ENCODE peak calls at places on chromosomes 3 and 15, in seven cellular contexts. One of them, this sample, is unnamed.

GRCh38 chr3:157624801-157625200 is 121.6 kb upstream of the VEPH1 start:
- DNase-seq in A549: no peak
- DNase-seq in cardiac fibroblast: no peak
- DNase-seq in lower lobe of right lung: no peak
- DNase-seq in psoas muscle: no peak
- DNase-seq in fibroblast of lung: no peak
- DNase-seq in dorsolateral prefrontal cortex: no peak
- DNase-seq in this sample: no peak

GRCh38 chr3:152272771-152273242 is 4.1 kb downstream of the MBNL1 start:
- DNase-seq in A549: no peak
- DNase-seq in cardiac fibroblast: peak; percentile 74
- DNase-seq in lower lobe of right lung: no peak
- DNase-seq in psoas muscle: no peak
- DNase-seq in fibroblast of lung: peak; percentile 84
- DNase-seq in dorsolateral prefrontal cortex: no peak
- DNase-seq in this sample: no peak

GRCh38 chr3:153757839-153758238 is 363.4 kb upstream of the ARHGEF26 start:
- DNase-seq in A549: no peak
- DNase-seq in cardiac fibroblast: no peak
- DNase-seq in lower lobe of right lung: no peak
- DNase-seq in psoas muscle: no peak
- DNase-seq in fibroblast of lung: no peak
- DNase-seq in dorsolateral prefrontal cortex: no peak
- DNase-seq in this sample: no peak

GRCh38 chr3:68972358-68972979 is 40.1 kb upstream of the TAFA4 start:
- DNase-seq in A549: peak; percentile 60
- DNase-seq in cardiac fibroblast: peak; percentile 71
- DNase-seq in lower lobe of right lung: no peak
- DNase-seq in psoas muscle: no peak
- DNase-seq in fibroblast of lung: peak; percentile 66
- DNase-seq in dorsolateral prefrontal cortex: peak; percentile 78
- DNase-seq in this sample: no peak

GRCh38 chr3:151879684-151880282 is 6.3 kb downstream of the SUCNR1 start:
- DNase-seq in A549: no peak
- DNase-seq in cardiac fibroblast: no peak
- DNase-seq in lower lobe of right lung: no peak
- DNase-seq in psoas muscle: no peak
- DNase-seq in fibroblast of lung: no peak
- DNase-seq in dorsolateral prefrontal cortex: no peak
- DNase-seq in this sample: no peak

GRCh38 chr15:87777054-87777498 is 479.5 kb downstream of the NTRK3 start:
- DNase-seq in A549: no peak
- DNase-seq in cardiac fibroblast: peak; percentile 38
- DNase-seq in lower lobe of right lung: no peak
- DNase-seq in psoas muscle: no peak
- DNase-seq in fibroblast of lung: peak; percentile 69
- DNase-seq in dorsolateral prefrontal cortex: peak; percentile 20
- DNase-seq in this sample: peak; percentile 60

GRCh38 chr15:48409623-48410022 is 78.4 kb downstream of the DUT start:
- DNase-seq in A549: no peak
- DNase-seq in cardiac fibroblast: no peak
- DNase-seq in lower lobe of right lung: no peak
- DNase-seq in psoas muscle: no peak
- DNase-seq in fibroblast of lung: no peak
- DNase-seq in dorsolateral prefrontal cortex: no peak
- DNase-seq in this sample: no peak

GRCh38 chr15:89307046-89307587 is 27.5 kb downstream of the POLG start:
- DNase-seq in A549: no peak
- DNase-seq in cardiac fibroblast: peak; percentile 31
- DNase-seq in lower lobe of right lung: no peak
- DNase-seq in psoas muscle: no peak
- DNase-seq in fibroblast of lung: peak; percentile 23
- DNase-seq in dorsolateral prefrontal cortex: no peak
- DNase-seq in this sample: no peak

GRCh38 chr3:71356272-71356671 is 227.3 kb downstream of the FOXP1 start:
- DNase-seq in A549: no peak
- DNase-seq in cardiac fibroblast: no peak
- DNase-seq in lower lobe of right lung: no peak
- DNase-seq in psoas muscle: no peak
- DNase-seq in fibroblast of lung: no peak
- DNase-seq in dorsolateral prefrontal cortex: no peak
- DNase-seq in this sample: no peak

GRCh38 chr3:45664558-45664957 is 24.6 kb upstream of the SACM1L start:
- DNase-seq in A549: no peak
- DNase-seq in cardiac fibroblast: no peak
- DNase-seq in lower lobe of right lung: peak; percentile 56
- DNase-seq in psoas muscle: no peak
- DNase-seq in fibroblast of lung: no peak
- DNase-seq in dorsolateral prefrontal cortex: no peak
- DNase-seq in this sample: no peak

GRCh38 chr3:63051920-63052319 is 176.7 kb upstream of the CADPS start:
- DNase-seq in A549: no peak
- DNase-seq in cardiac fibroblast: peak; percentile 3
- DNase-seq in lower lobe of right lung: no peak
- DNase-seq in psoas muscle: no peak
- DNase-seq in fibroblast of lung: no peak
- DNase-seq in dorsolateral prefrontal cortex: no peak
- DNase-seq in this sample: no peak

GRCh38 chr3:39096775-39097174 is 10.7 kb downstream of the GORASP1 start:
- DNase-seq in A549: no peak
- DNase-seq in cardiac fibroblast: peak; percentile 42
- DNase-seq in lower lobe of right lung: no peak
- DNase-seq in psoas muscle: no peak
- DNase-seq in fibroblast of lung: no peak
- DNase-seq in dorsolateral prefrontal cortex: peak; percentile 45
- DNase-seq in this sample: no peak

GRCh38 chr15:94239474-94239873 is 8.1 kb downstream of the MCTP2 start:
- DNase-seq in A549: no peak
- DNase-seq in cardiac fibroblast: no peak
- DNase-seq in lower lobe of right lung: no peak
- DNase-seq in psoas muscle: no peak
- DNase-seq in fibroblast of lung: no peak
- DNase-seq in dorsolateral prefrontal cortex: no peak
- DNase-seq in this sample: no peak

GRCh38 chr15:90482124-90483011 is 47.4 kb upstream of the CRTC3 start:
- DNase-seq in A549: peak; percentile 64
- DNase-seq in cardiac fibroblast: peak; percentile 82
- DNase-seq in lower lobe of right lung: no peak
- DNase-seq in psoas muscle: no peak
- DNase-seq in fibroblast of lung: peak; percentile 74
- DNase-seq in dorsolateral prefrontal cortex: peak; percentile 88
- DNase-seq in this sample: peak; percentile 18

GRCh38 chr15:56778761-56779160 is 45.5 kb upstream of the ZNF280D start:
- DNase-seq in A549: no peak
- DNase-seq in cardiac fibroblast: no peak
- DNase-seq in lower lobe of right lung: no peak
- DNase-seq in psoas muscle: no peak
- DNase-seq in fibroblast of lung: no peak
- DNase-seq in dorsolateral prefrontal cortex: no peak
- DNase-seq in this sample: no peak

GRCh38 chr3:13762931-13763330 is 116.9 kb downstream of the WNT7A start:
- DNase-seq in A549: no peak
- DNase-seq in cardiac fibroblast: no peak
- DNase-seq in lower lobe of right lung: no peak
- DNase-seq in psoas muscle: no peak
- DNase-seq in fibroblast of lung: no peak
- DNase-seq in dorsolateral prefrontal cortex: no peak
- DNase-seq in this sample: no peak

GRCh38 chr15:90957105-90957790 is 2.6 kb downstream of the RCCD1 start:
- DNase-seq in A549: no peak
- DNase-seq in cardiac fibroblast: peak; percentile 32
- DNase-seq in lower lobe of right lung: no peak
- DNase-seq in psoas muscle: no peak
- DNase-seq in fibroblast of lung: peak; percentile 31
- DNase-seq in dorsolateral prefrontal cortex: no peak
- DNase-seq in this sample: no peak

GRCh38 chr15:89837134-89837829 is 22.6 kb upstream of the ANPEP start:
- DNase-seq in A549: no peak
- DNase-seq in cardiac fibroblast: peak; percentile 61
- DNase-seq in lower lobe of right lung: no peak
- DNase-seq in psoas muscle: no peak
- DNase-seq in fibroblast of lung: peak; percentile 33
- DNase-seq in dorsolateral prefrontal cortex: peak; percentile 24
- DNase-seq in this sample: no peak

GRCh38 chr3:184262927-184263179 is 1.5 kb upstream of the CAMK2N2 start:
- DNase-seq in A549: no peak
- DNase-seq in cardiac fibroblast: no peak
- DNase-seq in lower lobe of right lung: no peak
- DNase-seq in psoas muscle: no peak
- DNase-seq in fibroblast of lung: no peak
- DNase-seq in dorsolateral prefrontal cortex: no peak
- DNase-seq in this sample: no peak

GRCh38 chr3:127629462-127630403 is 748 bp downstream of the PODXL2 start:
- DNase-seq in A549: no peak
- DNase-seq in cardiac fibroblast: no peak
- DNase-seq in lower lobe of right lung: no peak
- DNase-seq in psoas muscle: no peak
- DNase-seq in fibroblast of lung: no peak
- DNase-seq in dorsolateral prefrontal cortex: peak; percentile 35
- DNase-seq in this sample: no peak

GRCh38 chr3:114332342-114333179 is 38.7 kb downstream of the TIGIT start:
- DNase-seq in A549: no peak
- DNase-seq in cardiac fibroblast: no peak
- DNase-seq in lower lobe of right lung: no peak
- DNase-seq in psoas muscle: no peak
- DNase-seq in fibroblast of lung: no peak
- DNase-seq in dorsolateral prefrontal cortex: no peak
- DNase-seq in this sample: no peak

DNA sequence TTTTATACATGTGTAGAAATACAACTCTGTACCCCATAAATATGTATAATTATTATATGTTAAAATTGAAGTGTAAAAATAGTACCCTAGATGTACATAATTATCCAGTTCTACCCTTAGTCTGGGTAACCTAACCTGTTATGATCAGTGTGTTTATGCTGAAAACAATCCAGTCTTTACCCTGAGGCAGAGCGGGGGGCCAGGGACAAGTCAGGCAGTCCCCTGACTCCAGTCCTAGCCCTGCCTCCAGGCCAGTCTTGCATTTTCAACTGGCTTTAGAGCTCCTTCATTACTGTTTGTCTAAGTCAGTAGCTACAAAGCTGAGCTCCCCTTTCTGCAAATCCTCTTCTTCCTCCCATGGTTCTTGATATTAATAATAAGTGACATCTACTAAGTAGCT is 3.1 kb downstream of the MESD start:
- DNase-seq in A549: no peak
- DNase-seq in cardiac fibroblast: no peak
- DNase-seq in lower lobe of right lung: no peak
- DNase-seq in psoas muscle: no peak
- DNase-seq in fibroblast of lung: no peak
- DNase-seq in dorsolateral prefrontal cortex: no peak
- DNase-seq in this sample: no peak
- H3K4me3 ChIP-seq in A549: no peak overlapping the region
- H3K4me3 ChIP-seq in cardiac fibroblast: no peak overlapping the region
- H3K4me3 ChIP-seq in lower lobe of right lung: no peak overlapping the region
- H3K4me3 ChIP-seq in psoas muscle: no peak overlapping the region
- H3K4me3 ChIP-seq in fibroblast of lung: no peak overlapping the region
- H3K4me3 ChIP-seq in dorsolateral prefrontal cortex: no peak overlapping the region
- H3K4me3 ChIP-seq in this sample: no peak overlapping the region

GRCh38 chr3:102237181-102237580 is 197.6 kb upstream of the ZPLD1 start:
- DNase-seq in A549: no peak
- DNase-seq in cardiac fibroblast: no peak
- DNase-seq in lower lobe of right lung: no peak
- DNase-seq in psoas muscle: no peak
- DNase-seq in fibroblast of lung: no peak
- DNase-seq in dorsolateral prefrontal cortex: no peak
- DNase-seq in this sample: no peak

GRCh38 chr3:102237838-102238237 is 197.0 kb upstream of the ZPLD1 start:
- DNase-seq in A549: no peak
- DNase-seq in cardiac fibroblast: no peak
- DNase-seq in lower lobe of right lung: no peak
- DNase-seq in psoas muscle: no peak
- DNase-seq in fibroblast of lung: no peak
- DNase-seq in dorsolateral prefrontal cortex: no peak
- DNase-seq in this sample: no peak

GRCh38 chr3:102238362-102238761 is 196.5 kb upstream of the ZPLD1 start:
- DNase-seq in A549: no peak
- DNase-seq in cardiac fibroblast: no peak
- DNase-seq in lower lobe of right lung: no peak
- DNase-seq in psoas muscle: no peak
- DNase-seq in fibroblast of lung: no peak
- DNase-seq in dorsolateral prefrontal cortex: no peak
- DNase-seq in this sample: no peak

GRCh38 chr3:102233881-102234280 is 200.9 kb upstream of the ZPLD1 start:
- DNase-seq in A549: no peak
- DNase-seq in cardiac fibroblast: no peak
- DNase-seq in lower lobe of right lung: no peak
- DNase-seq in psoas muscle: no peak
- DNase-seq in fibroblast of lung: no peak
- DNase-seq in dorsolateral prefrontal cortex: no peak
- DNase-seq in this sample: no peak

GRCh38 chr3:102235679-102236078 is 199.1 kb upstream of the ZPLD1 start:
- DNase-seq in A549: peak; percentile 10
- DNase-seq in cardiac fibroblast: no peak
- DNase-seq in lower lobe of right lung: no peak
- DNase-seq in psoas muscle: no peak
- DNase-seq in fibroblast of lung: peak; percentile 62
- DNase-seq in dorsolateral prefrontal cortex: no peak
- DNase-seq in this sample: no peak
- TF ChIP-seq CTCF in A549: peak; percentile 34
- TF ChIP-seq CTCF in cardiac fibroblast: peak; percentile 35
- TF ChIP-seq CTCF in lower lobe of right lung: no peak
- TF ChIP-seq CTCF in psoas muscle: no peak
- TF ChIP-seq CTCF in fibroblast of lung: peak; percentile 81
- TF ChIP-seq CTCF in dorsolateral prefrontal cortex: no peak
- TF ChIP-seq CTCF in this sample: peak; percentile 64

DNA sequence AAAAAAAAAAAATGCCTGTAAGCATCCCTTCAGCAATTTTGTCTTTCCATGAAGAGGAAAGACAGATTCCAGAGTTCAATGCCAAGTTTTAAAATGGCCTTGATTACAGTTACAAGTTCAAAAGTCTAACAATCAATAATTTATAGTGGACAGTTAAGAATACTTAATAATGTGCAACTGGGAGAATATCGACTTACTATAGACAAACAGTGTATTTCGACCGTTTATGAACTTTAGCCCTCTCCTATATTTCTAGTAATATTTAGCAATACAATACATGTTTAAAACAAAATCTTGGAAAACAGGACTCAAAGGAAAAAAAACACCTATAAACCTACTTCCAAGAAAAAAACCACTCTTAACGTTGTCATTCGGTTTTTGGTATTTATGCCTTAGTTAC is 1.5 kb downstream of the PBRM1 start:
- DNase-seq in A549: no peak
- DNase-seq in cardiac fibroblast: no peak
- DNase-seq in lower lobe of right lung: no peak
- DNase-seq in psoas muscle: no peak
- DNase-seq in fibroblast of lung: no peak
- DNase-seq in dorsolateral prefrontal cortex: no peak
- DNase-seq in this sample: no peak
- H3K4me3 ChIP-seq in A549: peak overlapping the region; percentile 83
- H3K4me3 ChIP-seq in cardiac fibroblast: no peak overlapping the region
- H3K4me3 ChIP-seq in lower lobe of right lung: peak overlapping the region; percentile 91
- H3K4me3 ChIP-seq in psoas muscle: peak overlapping the region; percentile 91
- H3K4me3 ChIP-seq in fibroblast of lung: peak overlapping the region; percentile 97
- H3K4me3 ChIP-seq in dorsolateral prefrontal cortex: no peak overlapping the region
- H3K4me3 ChIP-seq in this sample: no peak overlapping the region

DNA sequence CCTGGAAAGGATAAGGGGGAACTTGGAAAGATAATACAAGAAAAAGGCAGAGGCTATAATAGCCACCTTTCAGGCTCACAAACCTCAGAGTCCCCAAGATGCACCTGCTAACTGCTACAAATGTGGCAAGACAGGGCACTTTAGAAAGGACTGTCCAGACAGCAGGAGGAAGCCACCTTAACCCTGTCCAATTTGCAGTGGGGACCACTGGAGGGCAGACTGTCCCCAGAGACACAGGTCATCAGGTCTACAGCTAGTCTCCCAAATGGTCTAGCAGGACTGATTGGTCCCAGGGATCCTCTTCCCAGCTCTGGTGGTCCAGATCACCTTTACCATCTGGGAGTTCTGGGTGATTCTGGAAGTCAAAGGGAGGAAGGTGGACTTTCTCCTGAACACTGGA is 882.5 kb upstream of the GBE1 start:
- DNase-seq in A549: peak; percentile 26
- DNase-seq in cardiac fibroblast: no peak
- DNase-seq in lower lobe of right lung: no peak
- DNase-seq in psoas muscle: no peak
- DNase-seq in fibroblast of lung: no peak
- DNase-seq in dorsolateral prefrontal cortex: no peak
- DNase-seq in this sample: no peak
- TF ChIP-seq CTCF in A549: no peak
- TF ChIP-seq CTCF in cardiac fibroblast: no peak
- TF ChIP-seq CTCF in lower lobe of right lung: no peak
- TF ChIP-seq CTCF in psoas muscle: no peak
- TF ChIP-seq CTCF in fibroblast of lung: no peak
- TF ChIP-seq CTCF in dorsolateral prefrontal cortex: no peak
- TF ChIP-seq CTCF in this sample: no peak

This sample was measured in BJ.